ENCODE peak calls at places on chromosomes 2 and 18, in seven cellular contexts. One of them, this sample, is unnamed.

GRCh38 chr2:174340400-174341300 is 5.9 kb downstream of the SP9 start:
- DNase-seq in retinal pigment epithelial cell: no peak
- DNase-seq in A673: no peak
- DNase-seq in GOT3: no peak
- DNase-seq in endothelial cell: peak; percentile 60
- DNase-seq in SHP77 treated with DMSO at 0.1 percent for 48 hours: no peak
- DNase-seq in frontal cortex: no peak
- DNase-seq in this sample: no peak

GRCh38 chr18:26734760-26735159 is 130.7 kb downstream of the AQP4 start:
- DNase-seq in GOT3: no peak
- DNase-seq in frontal cortex: no peak
- DNase-seq in SHP77 treated with DMSO at 0.1 percent for 48 hours: no peak
- DNase-seq in A673: no peak
- DNase-seq in retinal pigment epithelial cell: no peak
- DNase-seq in endothelial cell: no peak
- DNase-seq in this sample: no peak

GRCh38 chr18:72843743-72844142 is 24.0 kb downstream of the NETO1 start:
- DNase-seq in endothelial cell: no peak
- DNase-seq in retinal pigment epithelial cell: no peak
- DNase-seq in SHP77 treated with DMSO at 0.1 percent for 48 hours: no peak
- DNase-seq in A673: no peak
- DNase-seq in GOT3: no peak
- DNase-seq in frontal cortex: no peak
- DNase-seq in this sample: no peak

GRCh38 chr2:240369725-240370585 is 65.5 kb upstream of the GPC1 start:
- DNase-seq in A673: no peak
- DNase-seq in GOT3: no peak
- DNase-seq in retinal pigment epithelial cell: peak; percentile 95
- DNase-seq in endothelial cell: no peak
- DNase-seq in SHP77 treated with DMSO at 0.1 percent for 48 hours: no peak
- DNase-seq in frontal cortex: peak; percentile 78
- DNase-seq in this sample: no peak

GRCh38 chr2:236284208-236284607 is 20.0 kb upstream of the ASB18 start:
- DNase-seq in frontal cortex: no peak
- DNase-seq in SHP77 treated with DMSO at 0.1 percent for 48 hours: no peak
- DNase-seq in endothelial cell: no peak
- DNase-seq in retinal pigment epithelial cell: no peak
- DNase-seq in GOT3: no peak
- DNase-seq in A673: no peak
- DNase-seq in this sample: no peak

GRCh38 chr2:54396107-54396506 is 60.0 kb upstream of the SPTBN1 start:
- DNase-seq in SHP77 treated with DMSO at 0.1 percent for 48 hours: no peak
- DNase-seq in A673: peak; percentile 88
- DNase-seq in retinal pigment epithelial cell: no peak
- DNase-seq in GOT3: no peak
- DNase-seq in frontal cortex: no peak
- DNase-seq in endothelial cell: no peak
- DNase-seq in this sample: no peak

GRCh38 chr2:145764631-145765030 is 1244.7 kb upstream of the ZEB2 start:
- DNase-seq in A673: peak; percentile 91
- DNase-seq in frontal cortex: no peak
- DNase-seq in SHP77 treated with DMSO at 0.1 percent for 48 hours: no peak
- DNase-seq in GOT3: no peak
- DNase-seq in retinal pigment epithelial cell: peak; percentile 66
- DNase-seq in endothelial cell: no peak
- DNase-seq in this sample: peak; percentile 71

GRCh38 chr2:15748736-15749323 is 157.2 kb downstream of the DDX1 start:
- DNase-seq in endothelial cell: peak; percentile 75
- DNase-seq in retinal pigment epithelial cell: no peak
- DNase-seq in A673: peak; percentile 41
- DNase-seq in SHP77 treated with DMSO at 0.1 percent for 48 hours: no peak
- DNase-seq in GOT3: no peak
- DNase-seq in frontal cortex: no peak
- DNase-seq in this sample: no peak

GRCh38 chr2:170771049-170771937 is 1.1 kb downstream of the ERICH2 start:
- DNase-seq in frontal cortex: no peak
- DNase-seq in A673: peak; percentile 48
- DNase-seq in SHP77 treated with DMSO at 0.1 percent for 48 hours: peak; percentile 20
- DNase-seq in endothelial cell: peak; percentile 53
- DNase-seq in GOT3: no peak
- DNase-seq in retinal pigment epithelial cell: no peak
- DNase-seq in this sample: no peak

GRCh38 chr2:36165132-36165531 is 190.4 kb upstream of the CRIM1 start:
- DNase-seq in A673: no peak
- DNase-seq in GOT3: no peak
- DNase-seq in frontal cortex: no peak
- DNase-seq in retinal pigment epithelial cell: no peak
- DNase-seq in endothelial cell: no peak
- DNase-seq in SHP77 treated with DMSO at 0.1 percent for 48 hours: no peak
- DNase-seq in this sample: no peak

GRCh38 chr2:8794923-8795825 is 42.2 kb downstream of the KIDINS220 start:
- DNase-seq in endothelial cell: no peak
- DNase-seq in SHP77 treated with DMSO at 0.1 percent for 48 hours: no peak
- DNase-seq in GOT3: no peak
- DNase-seq in A673: no peak
- DNase-seq in frontal cortex: no peak
- DNase-seq in retinal pigment epithelial cell: no peak
- DNase-seq in this sample: no peak

GRCh38 chr2:238265605-238266004 is 22.8 kb downstream of the PER2 start:
- DNase-seq in SHP77 treated with DMSO at 0.1 percent for 48 hours: no peak
- DNase-seq in endothelial cell: no peak
- DNase-seq in frontal cortex: no peak
- DNase-seq in A673: no peak
- DNase-seq in GOT3: no peak
- DNase-seq in retinal pigment epithelial cell: no peak
- DNase-seq in this sample: no peak

GRCh38 chr2:8605350-8606065 is 76.3 kb upstream of the ID2 start:
- DNase-seq in GOT3: no peak
- DNase-seq in frontal cortex: no peak
- DNase-seq in SHP77 treated with DMSO at 0.1 percent for 48 hours: peak; percentile 23
- DNase-seq in A673: no peak
- DNase-seq in retinal pigment epithelial cell: no peak
- DNase-seq in endothelial cell: no peak
- DNase-seq in this sample: no peak

GRCh38 chr18:79395761-79396404 is at the start of gene NFATC1:
- DNase-seq in A673: peak; percentile 84
- DNase-seq in retinal pigment epithelial cell: no peak
- DNase-seq in SHP77 treated with DMSO at 0.1 percent for 48 hours: no peak
- DNase-seq in GOT3: no peak
- DNase-seq in endothelial cell: peak; percentile 80
- DNase-seq in frontal cortex: peak; percentile 87
- DNase-seq in this sample: no peak

GRCh38 chr18:39840406-39840805 is 2114.6 kb upstream of the PIK3C3 start:
- DNase-seq in A673: no peak
- DNase-seq in GOT3: no peak
- DNase-seq in frontal cortex: no peak
- DNase-seq in retinal pigment epithelial cell: peak; percentile 63
- DNase-seq in SHP77 treated with DMSO at 0.1 percent for 48 hours: no peak
- DNase-seq in endothelial cell: no peak
- DNase-seq in this sample: no peak

GRCh38 chr18:8367217-8367988 is 241.8 kb upstream of the RAB12 start:
- DNase-seq in SHP77 treated with DMSO at 0.1 percent for 48 hours: no peak
- DNase-seq in A673: peak; percentile 7
- DNase-seq in retinal pigment epithelial cell: no peak
- DNase-seq in frontal cortex: peak; percentile 57
- DNase-seq in endothelial cell: peak; percentile 79
- DNase-seq in GOT3: no peak
- DNase-seq in this sample: no peak

GRCh38 chr2:128736046-128736688 is 417.5 kb upstream of the HS6ST1 start:
- DNase-seq in A673: peak; percentile 32
- DNase-seq in endothelial cell: no peak
- DNase-seq in SHP77 treated with DMSO at 0.1 percent for 48 hours: no peak
- DNase-seq in retinal pigment epithelial cell: no peak
- DNase-seq in frontal cortex: no peak
- DNase-seq in GOT3: no peak
- DNase-seq in this sample: no peak

GRCh38 chr2:134189009-134189717 is 64.7 kb upstream of the MGAT5 start:
- DNase-seq in SHP77 treated with DMSO at 0.1 percent for 48 hours: no peak
- DNase-seq in A673: no peak
- DNase-seq in GOT3: no peak
- DNase-seq in endothelial cell: no peak
- DNase-seq in frontal cortex: no peak
- DNase-seq in retinal pigment epithelial cell: no peak
- DNase-seq in this sample: no peak

GRCh38 chr18:14976736-14977430 is 228.9 kb downstream of the ANKRD30B start:
- DNase-seq in GOT3: no peak
- DNase-seq in SHP77 treated with DMSO at 0.1 percent for 48 hours: no peak
- DNase-seq in endothelial cell: no peak
- DNase-seq in frontal cortex: no peak
- DNase-seq in A673: no peak
- DNase-seq in retinal pigment epithelial cell: no peak
- DNase-seq in this sample: no peak

GRCh38 chr2:197453914-197454398 is 604 bp downstream of the COQ10B start:
- DNase-seq in retinal pigment epithelial cell: peak; percentile 83
- DNase-seq in SHP77 treated with DMSO at 0.1 percent for 48 hours: no peak
- DNase-seq in endothelial cell: no peak
- DNase-seq in frontal cortex: no peak
- DNase-seq in A673: no peak
- DNase-seq in GOT3: no peak
- DNase-seq in this sample: no peak

GRCh38 chr2:207341816-207342215 is 176.1 kb upstream of the KLF7 start:
- DNase-seq in GOT3: no peak
- DNase-seq in endothelial cell: peak; percentile 14
- DNase-seq in A673: no peak
- DNase-seq in SHP77 treated with DMSO at 0.1 percent for 48 hours: no peak
- DNase-seq in retinal pigment epithelial cell: no peak
- DNase-seq in frontal cortex: no peak
- DNase-seq in this sample: no peak

GRCh38 chr2:85712261-85712660 is 18.1 kb downstream of the GNLY start:
- DNase-seq in SHP77 treated with DMSO at 0.1 percent for 48 hours: no peak
- DNase-seq in retinal pigment epithelial cell: no peak
- DNase-seq in A673: no peak
- DNase-seq in endothelial cell: no peak
- DNase-seq in GOT3: no peak
- DNase-seq in frontal cortex: no peak
- DNase-seq in this sample: no peak

GRCh38 chr18:43277164-43277600 is at the start of gene SYT4:
- DNase-seq in GOT3: no peak
- DNase-seq in SHP77 treated with DMSO at 0.1 percent for 48 hours: peak; percentile 92
- DNase-seq in A673: peak; percentile 72
- DNase-seq in retinal pigment epithelial cell: peak; percentile 30
- DNase-seq in endothelial cell: peak; percentile 77
- DNase-seq in frontal cortex: peak; percentile 4
- DNase-seq in this sample: peak; percentile 31

GRCh38 chr18:35524236-35524635 is 26.5 kb upstream of the INO80C start:
- DNase-seq in retinal pigment epithelial cell: no peak
- DNase-seq in SHP77 treated with DMSO at 0.1 percent for 48 hours: no peak
- DNase-seq in endothelial cell: no peak
- DNase-seq in A673: no peak
- DNase-seq in GOT3: no peak
- DNase-seq in frontal cortex: no peak
- DNase-seq in this sample: no peak